ENCODE peak calls at places on chromosome 20, in ten cellular contexts. U is uterus, Z is heart left ventricle, V is fibroblast of lung, X is transverse colon, B is Peyer's patch, M is dorsolateral prefrontal cortex, C is bronchial epithelial cell, N is AG04450, P is left ventricle myocardium inferior. E is an unnamed sample.

GRCh38 chr20:61044499-61044898 is 207.6 kb upstream of the CDH4 start:
- DNase-seq in N (no peak), V (no peak), C (no peak), Z (no peak), X (no peak), P (no peak), U (no peak), M (no peak), B (no peak), E (no peak)

GRCh38 chr20:12201289-12201991 is 283.7 kb downstream of the BTBD3 start:
- DNase-seq in X (no peak), N (no peak), V (peak; percentile 55), C (peak; percentile 0), B (no peak), M (no peak), P (peak; percentile 17), Z (peak; percentile 41), U (no peak), E (no peak)

GRCh38 chr20:1225729-1226313 is at the start of gene RAD21L1:
- DNase-seq in B (peak; percentile 93), X (peak; percentile 85), N (peak; percentile 21), Z (peak; percentile 81), V (peak; percentile 74), C (peak; percentile 20), P (peak; percentile 77), M (peak; percentile 58), U (peak; percentile 75), E (peak; percentile 10)

GRCh38 chr20:21433329-21433890 is 36.1 kb upstream of the NKX2-4 start:
- DNase-seq in U (no peak), Z (no peak), P (no peak), V (no peak), B (no peak), M (no peak), N (no peak), X (no peak), C (peak; percentile 74), E (no peak)

GRCh38 chr20:50146732-50147662 is 6.5 kb downstream of the PEDS1 start:
- DNase-seq in X (peak; percentile 66), C (peak; percentile 94), P (no peak), U (no peak), V (peak; percentile 34), B (no peak), N (no peak), M (no peak), Z (no peak), E (no peak)

GRCh38 chr20:53751394-53752368 is 158.0 kb upstream of the ZNF217 start:
- DNase-seq in B (no peak), C (peak; percentile 32), X (peak; percentile 26), P (no peak), M (no peak), Z (no peak), N (no peak), U (no peak), V (no peak), E (no peak)

GRCh38 chr20:59816146-59816743 is 117.2 kb downstream of the SYCP2 start:
- DNase-seq in P (no peak), U (no peak), B (no peak), V (no peak), C (no peak), Z (no peak), N (no peak), X (no peak), M (no peak), E (no peak)

GRCh38 chr20:25304025-25304549 is 56.2 kb downstream of the PYGB start:
- DNase-seq in B (no peak), U (no peak), Z (peak; percentile 27), X (no peak), P (no peak), M (no peak), V (no peak), C (no peak), N (no peak), E (no peak)

GRCh38 chr20:45405566-45406259 is 2.4 kb upstream of the DBNDD2 start:
- DNase-seq in B (peak; percentile 69), N (no peak), C (peak; percentile 52), U (peak; percentile 42), V (no peak), X (peak; percentile 66), Z (peak; percentile 79), P (peak; percentile 60), M (peak; percentile 20), E (no peak)

GRCh38 chr20:37911838-37912273 is 8.9 kb downstream of the VSTM2L start:
- DNase-seq in B (no peak), U (peak; percentile 74), P (peak; percentile 66), N (no peak), Z (peak; percentile 78), M (peak; percentile 21), C (peak; percentile 41), V (no peak), X (peak; percentile 30), E (no peak)

DNA sequence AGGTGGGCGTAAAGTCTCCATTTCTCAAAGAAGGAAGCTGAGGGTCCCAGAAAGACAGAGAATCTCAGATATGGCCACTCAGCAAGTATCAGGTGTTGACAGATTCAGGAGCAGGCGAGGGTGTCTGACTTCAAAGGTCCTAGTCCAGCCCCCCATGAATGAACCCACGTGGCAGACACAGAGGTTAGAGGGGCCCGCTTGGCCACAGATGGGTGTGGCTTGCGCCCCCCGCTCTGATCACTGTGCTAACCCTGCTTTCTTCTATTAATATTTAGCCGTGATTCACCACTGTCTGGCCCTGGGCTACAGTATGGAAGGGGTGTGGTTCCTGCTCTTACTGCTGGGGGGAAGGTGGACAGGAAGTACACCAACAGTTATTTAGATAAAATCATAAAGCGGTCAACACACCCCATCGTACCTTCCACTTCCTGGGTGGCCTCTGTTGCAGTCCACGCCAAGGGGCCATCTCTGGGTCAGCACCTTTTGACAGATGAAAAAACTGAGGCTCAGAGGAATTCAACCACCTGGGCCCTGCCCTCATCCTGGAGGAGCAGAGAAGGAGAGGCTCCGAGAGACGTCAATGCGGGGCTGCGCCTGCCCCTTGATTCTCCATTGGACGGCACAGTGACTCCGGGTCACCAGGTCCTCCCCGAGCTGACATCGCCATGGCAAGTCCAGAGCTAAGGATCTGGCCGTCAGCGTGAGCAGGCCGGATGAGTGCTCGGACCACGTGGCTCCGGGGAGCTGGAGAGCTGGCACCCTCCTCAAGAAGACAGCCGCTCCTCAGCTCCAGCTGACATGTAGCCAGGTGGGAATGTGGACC is 206.3 kb downstream of the PREX1 start:
- DNase-seq in M (no peak), V (no peak), B (peak; percentile 54), N (no peak), U (no peak), X (peak; percentile 44), C (peak; percentile 67), Z (no peak), P (no peak), E (no peak)
- H3K4me3 ChIP-seq in M (no peak overlapping the region), V (no peak overlapping the region), B (no peak overlapping the region), N (no peak overlapping the region), U (no peak overlapping the region), X (no peak overlapping the region), C (no peak overlapping the region), Z (no peak overlapping the region), P (peak overlapping the region; percentile 53), E (no peak overlapping the region)

DNA sequence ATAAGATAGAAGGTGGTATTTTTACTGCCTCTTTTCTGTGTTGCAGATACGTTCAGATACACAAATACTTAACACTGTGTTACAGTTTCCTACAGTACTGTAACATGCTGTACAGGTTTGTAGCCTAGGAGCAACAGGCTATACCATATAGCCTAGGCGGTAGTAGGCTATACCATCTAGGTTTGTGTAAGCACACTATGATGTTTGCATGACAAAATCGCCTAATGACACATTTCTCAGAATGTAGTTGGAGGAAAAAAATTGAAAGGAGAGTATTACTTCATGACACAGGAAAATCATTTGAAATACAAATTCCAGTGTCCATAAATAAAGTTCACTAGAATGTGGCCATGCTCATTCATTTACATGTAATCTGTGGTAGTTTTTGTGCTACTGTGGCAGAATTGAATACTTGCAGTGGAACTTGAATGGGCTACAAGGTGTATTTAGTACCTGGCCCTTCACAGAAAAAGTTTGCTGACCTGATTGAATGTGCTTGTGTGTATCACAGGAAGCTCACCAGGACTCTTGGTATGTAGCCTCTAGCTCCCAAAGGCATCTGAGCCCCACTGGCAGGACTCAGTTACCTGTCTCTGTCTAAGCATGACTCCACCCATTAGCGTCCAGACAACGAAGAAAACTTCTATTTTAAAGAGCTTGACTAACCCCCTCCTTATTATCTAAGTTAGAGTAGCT is 18.8 kb downstream of the TOP1 start:
- DNase-seq in V (no peak), B (no peak), Z (no peak), U (no peak), P (no peak), N (no peak), M (no peak), C (peak; percentile 69), X (no peak), E (no peak)
- TF ChIP-seq CTCF in V (no peak), B (no peak), Z (no peak), U (no peak), P (no peak), N (no peak), M (no peak), C (no peak), X (no peak), E (no peak)

GRCh38 chr20:62553838-62554161 is 78.0 kb upstream of the GATA5 start:
- DNase-seq in V (no peak), C (no peak), M (no peak), P (no peak), Z (no peak), B (no peak), U (no peak), X (no peak), N (no peak), E (no peak)
- H3K4me3 ChIP-seq in V (no peak overlapping the region), C (no peak overlapping the region), M (no peak overlapping the region), P (peak overlapping the region; percentile 78), Z (peak overlapping the region; percentile 58), B (no peak overlapping the region), U (no peak overlapping the region), X (no peak overlapping the region), N (no peak overlapping the region), E (no peak overlapping the region)

DNA sequence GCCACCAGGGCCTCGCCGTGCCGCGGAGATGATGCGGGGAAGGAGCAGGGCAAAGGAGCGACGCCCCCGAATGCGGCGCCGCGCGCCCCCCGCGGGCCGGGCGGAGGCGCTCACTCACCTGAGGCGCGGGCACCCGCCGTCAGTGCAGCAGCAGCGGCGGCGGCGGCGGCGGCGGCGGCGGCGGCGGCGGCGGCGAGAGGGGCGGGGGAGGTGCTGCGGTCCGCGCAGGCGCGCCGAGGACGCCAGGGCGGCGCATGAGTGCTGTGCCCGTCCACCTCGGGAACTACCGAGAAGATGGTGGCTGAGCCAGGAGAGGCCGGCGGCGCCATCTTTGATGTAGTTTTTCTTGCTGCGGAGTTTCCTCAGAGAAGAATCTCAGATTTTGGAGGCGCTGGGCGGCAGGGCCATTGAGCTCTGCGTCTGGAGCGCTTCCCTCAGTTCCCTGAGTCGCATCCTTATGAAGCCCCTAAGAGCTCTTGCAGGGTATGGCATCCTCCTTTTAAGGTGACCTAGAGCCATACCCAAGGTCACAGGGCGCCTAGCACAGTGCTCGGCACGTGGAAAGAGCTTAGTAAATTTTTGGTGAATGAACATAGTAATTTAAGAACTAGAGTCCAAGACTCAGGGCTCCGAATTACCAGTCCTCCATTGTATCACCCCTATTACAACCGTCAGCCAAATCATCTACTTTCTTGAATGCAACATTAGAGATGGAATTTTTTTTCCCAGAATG is at the start of gene NDRG3:
- DNase-seq in Z (peak; percentile 97), C (peak; percentile 83), U (peak; percentile 95), N (peak; percentile 78), X (peak; percentile 95), P (peak; percentile 95), M (peak; percentile 94), B (peak; percentile 93), V (peak; percentile 92), E (peak; percentile 66)
- TF ChIP-seq CTCF in Z (no peak), C (peak; percentile 4), U (no peak), N (no peak), X (no peak), P (peak; percentile 23), M (no peak), B (peak; percentile 26), V (no peak), E (no peak)

GRCh38 chr20:35190556-35190955 is 18.7 kb downstream of the PROCR start:
- DNase-seq in V (peak; percentile 8), M (no peak), U (no peak), N (no peak), B (no peak), C (no peak), Z (no peak), P (no peak), X (no peak), E (no peak)
- H3K4me3 ChIP-seq in V (no peak overlapping the region), M (no peak overlapping the region), U (no peak overlapping the region), N (no peak overlapping the region), B (no peak overlapping the region), C (no peak overlapping the region), Z (no peak overlapping the region), P (no peak overlapping the region), X (no peak overlapping the region), E (no peak overlapping the region)